ENCODE peak calls at places on chromosomes 16 and 17, in nine cellular contexts. One of them, this sample, is unnamed. For H3K4me1, the result is how much of the 10 kb centered on the place peaks cover.

GRCh38 chr17:7437369-7437863 is 1.9 kb upstream of the FGF11 start:
- DNase-seq in Karpas-422: no peak
- DNase-seq in Peyer's patch: no peak
- DNase-seq in lower lobe of right lung: no peak
- DNase-seq in mammary epithelial cell: no peak
- DNase-seq in gastrocnemius medialis: no peak
- DNase-seq in GM23248: no peak
- DNase-seq in breast epithelium: no peak
- DNase-seq in right atrium auricular region: no peak
- DNase-seq in this sample: no peak

GRCh38 chr16:70679653-70680494 is 6.0 kb downstream of the MTSS2 start:
- DNase-seq in lower lobe of right lung: peak
- DNase-seq in GM23248: peak
- DNase-seq in Karpas-422: peak
- DNase-seq in mammary epithelial cell: no peak
- DNase-seq in breast epithelium: no peak
- DNase-seq in right atrium auricular region: no peak
- DNase-seq in Peyer's patch: no peak
- DNase-seq in gastrocnemius medialis: no peak
- DNase-seq in this sample: no peak

GRCh38 chr17:20282526-20283308 is 184.6 kb downstream of the LGALS9B start:
- DNase-seq in breast epithelium: no peak
- DNase-seq in mammary epithelial cell: no peak
- DNase-seq in right atrium auricular region: no peak
- DNase-seq in lower lobe of right lung: no peak
- DNase-seq in GM23248: no peak
- DNase-seq in Karpas-422: no peak
- DNase-seq in Peyer's patch: no peak
- DNase-seq in gastrocnemius medialis: no peak
- DNase-seq in this sample: no peak

GRCh38 chr16:81456523-81457325 is 12.1 kb downstream of the CMIP start:
- DNase-seq in GM23248: no peak
- DNase-seq in lower lobe of right lung: peak
- DNase-seq in breast epithelium: no peak
- DNase-seq in Karpas-422: no peak
- DNase-seq in right atrium auricular region: no peak
- DNase-seq in Peyer's patch: peak
- DNase-seq in mammary epithelial cell: no peak
- DNase-seq in gastrocnemius medialis: no peak
- DNase-seq in this sample: no peak

GRCh38 chr17:57365420-57365819 is 109.1 kb downstream of the MSI2 start:
- DNase-seq in right atrium auricular region: no peak
- DNase-seq in breast epithelium: no peak
- DNase-seq in mammary epithelial cell: no peak
- DNase-seq in GM23248: peak
- DNase-seq in gastrocnemius medialis: no peak
- DNase-seq in Karpas-422: no peak
- DNase-seq in lower lobe of right lung: no peak
- DNase-seq in Peyer's patch: no peak
- DNase-seq in this sample: no peak

GRCh38 chr16:54928421-54929089 is 2.1 kb upstream of the IRX5 start:
- DNase-seq in gastrocnemius medialis: no peak
- DNase-seq in mammary epithelial cell: peak
- DNase-seq in GM23248: peak
- DNase-seq in breast epithelium: peak
- DNase-seq in Karpas-422: peak
- DNase-seq in lower lobe of right lung: peak
- DNase-seq in Peyer's patch: no peak
- DNase-seq in right atrium auricular region: no peak
- DNase-seq in this sample: no peak

GRCh38 chr17:44014133-44014436 is 678 bp downstream of the TMEM101 start:
- DNase-seq in gastrocnemius medialis: no peak
- DNase-seq in lower lobe of right lung: no peak
- DNase-seq in mammary epithelial cell: no peak
- DNase-seq in breast epithelium: no peak
- DNase-seq in GM23248: no peak
- DNase-seq in Karpas-422: no peak
- DNase-seq in Peyer's patch: no peak
- DNase-seq in right atrium auricular region: no peak
- DNase-seq in this sample: no peak

GRCh38 chr17:77363821-77364361 is 223.1 kb downstream of the SEC14L1 start:
- DNase-seq in mammary epithelial cell: no peak
- DNase-seq in Karpas-422: no peak
- DNase-seq in GM23248: peak
- DNase-seq in breast epithelium: peak
- DNase-seq in Peyer's patch: peak
- DNase-seq in gastrocnemius medialis: no peak
- DNase-seq in lower lobe of right lung: no peak
- DNase-seq in right atrium auricular region: no peak
- DNase-seq in this sample: no peak

GRCh38 chr17:67461228-67461780 is 84.2 kb downstream of the PITPNC1 start:
- DNase-seq in gastrocnemius medialis: no peak
- DNase-seq in GM23248: no peak
- DNase-seq in Karpas-422: no peak
- DNase-seq in right atrium auricular region: no peak
- DNase-seq in mammary epithelial cell: no peak
- DNase-seq in Peyer's patch: no peak
- DNase-seq in breast epithelium: no peak
- DNase-seq in lower lobe of right lung: no peak
- DNase-seq in this sample: no peak

GRCh38 chr17:77916284-77916683 is 42.2 kb upstream of the TNRC6C start:
- DNase-seq in Peyer's patch: no peak
- DNase-seq in gastrocnemius medialis: no peak
- DNase-seq in Karpas-422: no peak
- DNase-seq in GM23248: no peak
- DNase-seq in lower lobe of right lung: no peak
- DNase-seq in mammary epithelial cell: no peak
- DNase-seq in breast epithelium: no peak
- DNase-seq in right atrium auricular region: no peak
- DNase-seq in this sample: no peak

GRCh38 chr17:39751016-39751543 is 13.3 kb downstream of the GRB7 start:
- DNase-seq in breast epithelium: no peak
- DNase-seq in lower lobe of right lung: peak
- DNase-seq in Karpas-422: no peak
- DNase-seq in right atrium auricular region: no peak
- DNase-seq in mammary epithelial cell: no peak
- DNase-seq in Peyer's patch: no peak
- DNase-seq in GM23248: no peak
- DNase-seq in gastrocnemius medialis: no peak
- DNase-seq in this sample: no peak

GRCh38 chr16:80807916-80808315 is 3.5 kb upstream of the CDYL2 start:
- DNase-seq in GM23248: no peak
- DNase-seq in breast epithelium: no peak
- DNase-seq in right atrium auricular region: no peak
- DNase-seq in lower lobe of right lung: no peak
- DNase-seq in Karpas-422: no peak
- DNase-seq in gastrocnemius medialis: no peak
- DNase-seq in Peyer's patch: no peak
- DNase-seq in mammary epithelial cell: no peak
- DNase-seq in this sample: no peak

GRCh38 chr16:28917095-28917494 is 7.9 kb downstream of the RABEP2 start:
- DNase-seq in breast epithelium: no peak
- DNase-seq in lower lobe of right lung: no peak
- DNase-seq in right atrium auricular region: no peak
- DNase-seq in GM23248: no peak
- DNase-seq in gastrocnemius medialis: no peak
- DNase-seq in Karpas-422: no peak
- DNase-seq in Peyer's patch: no peak
- DNase-seq in mammary epithelial cell: no peak
- DNase-seq in this sample: no peak

GRCh38 chr16:11297492-11298142 is 16.5 kb upstream of the PRM1 start:
- DNase-seq in Peyer's patch: peak
- DNase-seq in Karpas-422: peak
- DNase-seq in right atrium auricular region: peak
- DNase-seq in GM23248: peak
- DNase-seq in mammary epithelial cell: no peak
- DNase-seq in gastrocnemius medialis: peak
- DNase-seq in breast epithelium: peak
- DNase-seq in lower lobe of right lung: peak
- DNase-seq in this sample: no peak

GRCh38 chr16:27346818-27347217 is 33.0 kb downstream of the IL4R start:
- DNase-seq in Peyer's patch: no peak
- DNase-seq in Karpas-422: no peak
- DNase-seq in mammary epithelial cell: no peak
- DNase-seq in GM23248: no peak
- DNase-seq in right atrium auricular region: no peak
- DNase-seq in lower lobe of right lung: no peak
- DNase-seq in gastrocnemius medialis: no peak
- DNase-seq in breast epithelium: no peak
- DNase-seq in this sample: no peak

GRCh38 chr17:79026345-79027273 is 2.6 kb downstream of the C1QTNF1 start:
- DNase-seq in gastrocnemius medialis: no peak
- DNase-seq in mammary epithelial cell: peak
- DNase-seq in breast epithelium: peak
- DNase-seq in GM23248: peak
- DNase-seq in Karpas-422: no peak
- DNase-seq in Peyer's patch: peak
- DNase-seq in right atrium auricular region: no peak
- DNase-seq in lower lobe of right lung: no peak
- DNase-seq in this sample: no peak

GRCh38 chr17:58556833-58557250 is 42.4 kb upstream of the MTMR4 start:
- DNase-seq in Karpas-422: no peak
- DNase-seq in mammary epithelial cell: no peak
- DNase-seq in GM23248: no peak
- DNase-seq in lower lobe of right lung: no peak
- DNase-seq in right atrium auricular region: no peak
- DNase-seq in gastrocnemius medialis: no peak
- DNase-seq in breast epithelium: no peak
- DNase-seq in Peyer's patch: no peak
- DNase-seq in this sample: no peak

GRCh38 chr16:50338371-50339231 is 30.2 kb downstream of the BRD7 start:
- DNase-seq in gastrocnemius medialis: no peak
- DNase-seq in Peyer's patch: no peak
- DNase-seq in right atrium auricular region: no peak
- DNase-seq in breast epithelium: no peak
- DNase-seq in lower lobe of right lung: no peak
- DNase-seq in Karpas-422: no peak
- DNase-seq in mammary epithelial cell: no peak
- DNase-seq in GM23248: peak
- DNase-seq in this sample: no peak

GRCh38 chr17:55735784-55736405 is 13.2 kb upstream of the TMEM100 start:
- DNase-seq in right atrium auricular region: no peak
- DNase-seq in Peyer's patch: peak
- DNase-seq in gastrocnemius medialis: peak
- DNase-seq in lower lobe of right lung: no peak
- DNase-seq in mammary epithelial cell: peak
- DNase-seq in GM23248: peak
- DNase-seq in Karpas-422: peak
- DNase-seq in breast epithelium: no peak
- DNase-seq in this sample: no peak

GRCh38 chr16:26987631-26988030 is 79.1 kb upstream of the C16orf82 start:
- DNase-seq in gastrocnemius medialis: no peak
- DNase-seq in Karpas-422: no peak
- DNase-seq in GM23248: peak
- DNase-seq in breast epithelium: no peak
- DNase-seq in Peyer's patch: peak
- DNase-seq in lower lobe of right lung: no peak
- DNase-seq in right atrium auricular region: no peak
- DNase-seq in mammary epithelial cell: no peak
- DNase-seq in this sample: no peak

GRCh38 chr16:9345046-9345445 is 253.6 kb downstream of the HAPSTR1 start:
- DNase-seq in Karpas-422: no peak
- DNase-seq in GM23248: no peak
- DNase-seq in Peyer's patch: no peak
- DNase-seq in right atrium auricular region: no peak
- DNase-seq in gastrocnemius medialis: no peak
- DNase-seq in lower lobe of right lung: no peak
- DNase-seq in mammary epithelial cell: no peak
- DNase-seq in breast epithelium: no peak
- DNase-seq in this sample: no peak

GRCh38 chr17:49823614-49824013 is 24.3 kb downstream of the TAC4 start:
- DNase-seq in right atrium auricular region: no peak
- DNase-seq in Peyer's patch: no peak
- DNase-seq in lower lobe of right lung: no peak
- DNase-seq in GM23248: peak
- DNase-seq in Karpas-422: no peak
- DNase-seq in mammary epithelial cell: no peak
- DNase-seq in breast epithelium: no peak
- DNase-seq in gastrocnemius medialis: no peak
- DNase-seq in this sample: no peak

DNA sequence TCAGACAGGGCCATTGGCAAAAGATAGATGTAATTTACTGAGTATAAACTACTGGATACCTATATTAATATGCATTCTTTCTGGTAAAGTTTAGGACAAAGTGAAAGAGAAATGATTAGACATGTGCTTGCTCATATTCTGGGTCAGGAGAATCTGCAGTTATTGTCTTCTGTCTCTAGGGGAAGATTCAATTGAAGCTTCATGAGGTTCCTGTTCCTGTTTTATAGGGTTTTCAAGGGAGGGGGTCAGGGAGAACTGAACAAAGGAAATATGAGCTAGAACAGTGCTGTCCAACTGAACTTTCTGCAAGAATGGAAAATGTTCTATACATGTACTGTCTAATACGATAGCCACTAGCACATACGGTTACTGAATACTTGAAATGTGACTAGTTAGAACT is 59.3 kb upstream of the CORO6 start:
- DNase-seq in mammary epithelial cell: no peak
- DNase-seq in lower lobe of right lung: no peak
- DNase-seq in Peyer's patch: no peak
- DNase-seq in GM23248: no peak
- DNase-seq in Karpas-422: peak
- DNase-seq in breast epithelium: no peak
- DNase-seq in gastrocnemius medialis: no peak
- DNase-seq in right atrium auricular region: no peak
- DNase-seq in this sample: no peak
- H3K4me1 ChIP-seq in mammary epithelial cell: under half
- H3K4me1 ChIP-seq in lower lobe of right lung: under half
- H3K4me1 ChIP-seq in Peyer's patch: under half
- H3K4me1 ChIP-seq in GM23248: under half
- H3K4me1 ChIP-seq in Karpas-422: under half
- H3K4me1 ChIP-seq in breast epithelium: under half
- H3K4me1 ChIP-seq in gastrocnemius medialis: half or more
- H3K4me1 ChIP-seq in right atrium auricular region: under half
- H3K4me1 ChIP-seq in this sample: under half

GRCh38 chr16:88871730-88872416 is 5.4 kb upstream of the PABPN1L start:
- DNase-seq in breast epithelium: no peak
- DNase-seq in Peyer's patch: no peak
- DNase-seq in lower lobe of right lung: no peak
- DNase-seq in Karpas-422: no peak
- DNase-seq in gastrocnemius medialis: no peak
- DNase-seq in mammary epithelial cell: no peak
- DNase-seq in right atrium auricular region: no peak
- DNase-seq in GM23248: no peak
- DNase-seq in this sample: no peak
- H3K27ac ChIP-seq in breast epithelium: no peak
- H3K27ac ChIP-seq in Peyer's patch: no peak
- H3K27ac ChIP-seq in lower lobe of right lung: no peak
- H3K27ac ChIP-seq in Karpas-422: no peak
- H3K27ac ChIP-seq in gastrocnemius medialis: no peak
- H3K27ac ChIP-seq in mammary epithelial cell: no peak
- H3K27ac ChIP-seq in right atrium auricular region: no peak
- H3K27ac ChIP-seq in GM23248: no peak
- H3K27ac ChIP-seq in this sample: no peak

GRCh38 chr17:12691173-12691572 is 25.5 kb downstream of the MYOCD start:
- DNase-seq in gastrocnemius medialis: no peak
- DNase-seq in mammary epithelial cell: no peak
- DNase-seq in right atrium auricular region: peak
- DNase-seq in GM23248: peak
- DNase-seq in Peyer's patch: no peak
- DNase-seq in breast epithelium: no peak
- DNase-seq in lower lobe of right lung: no peak
- DNase-seq in Karpas-422: no peak
- DNase-seq in this sample: no peak
- H3K4me3 ChIP-seq in gastrocnemius medialis: no peak
- H3K4me3 ChIP-seq in mammary epithelial cell: no peak
- H3K4me3 ChIP-seq in right atrium auricular region: no peak
- H3K4me3 ChIP-seq in GM23248: no peak
- H3K4me3 ChIP-seq in Peyer's patch: no peak
- H3K4me3 ChIP-seq in breast epithelium: no peak
- H3K4me3 ChIP-seq in lower lobe of right lung: no peak
- H3K4me3 ChIP-seq in Karpas-422: no peak
- H3K4me3 ChIP-seq in this sample: no peak

GRCh38 chr17:63833741-63834373 is 6.4 kb upstream of the FTSJ3 start:
- DNase-seq in mammary epithelial cell: no peak
- DNase-seq in lower lobe of right lung: no peak
- DNase-seq in gastrocnemius medialis: no peak
- DNase-seq in Peyer's patch: no peak
- DNase-seq in breast epithelium: no peak
- DNase-seq in right atrium auricular region: no peak
- DNase-seq in Karpas-422: no peak
- DNase-seq in GM23248: no peak
- DNase-seq in this sample: no peak
- H3K4me1 ChIP-seq in mammary epithelial cell: under half
- H3K4me1 ChIP-seq in lower lobe of right lung: under half
- H3K4me1 ChIP-seq in gastrocnemius medialis: under half
- H3K4me1 ChIP-seq in Peyer's patch: under half
- H3K4me1 ChIP-seq in breast epithelium: under half
- H3K4me1 ChIP-seq in right atrium auricular region: under half
- H3K4me1 ChIP-seq in Karpas-422: under half
- H3K4me1 ChIP-seq in GM23248: under half
- H3K4me1 ChIP-seq in this sample: under half

This sample was measured in iPS DF 6.9.